ENCODE peak calls at places on chromosomes 11 and 22, in six cellular contexts. N is ovary, A is stomach, B is colonic mucosa, E is HepG2, L is heart right ventricle. M is an unnamed sample.
A peak's percentile ranks its signal among the peaks of the same experiment; 100 is the strongest.

GRCh38 chr22:36077261-36077660 is 48.6 kb upstream of the RBFOX2 start:
- DNase-seq in N (no peak), A (no peak), B (no peak), E (no peak), L (no peak), M (no peak)

GRCh38 chr22:19869497-19870152 is 15.0 kb upstream of the GNB1L start:
- DNase-seq in N (peak; percentile 10), A (no peak), B (peak; percentile 17), E (no peak), L (no peak), M (no peak)

GRCh38 chr11:12212181-12212820 is 101.9 kb downstream of the MICAL2 start:
- DNase-seq in N (no peak), A (no peak), B (no peak), E (no peak), L (no peak), M (no peak)

GRCh38 chr22:33658775-33659174 is 261.5 kb downstream of the LARGE1 start:
- DNase-seq in N (no peak), A (no peak), B (peak; percentile 34), E (no peak), L (peak; percentile 74), M (peak; percentile 38)

GRCh38 chr11:71420455-71421241 is 27.5 kb downstream of the DHCR7 start:
- DNase-seq in N (no peak), A (peak; percentile 68), B (peak; percentile 53), E (peak; percentile 48), L (no peak), M (peak; percentile 50)

GRCh38 chr11:113014731-113015455 is 53.7 kb downstream of the NCAM1 start:
- DNase-seq in N (peak; percentile 26), A (peak; percentile 84), B (no peak), E (no peak), L (peak; percentile 67), M (no peak)

GRCh38 chr11:80586464-80586863 is 1145.6 kb upstream of the TENM4 start:
- DNase-seq in N (no peak), A (no peak), B (no peak), E (no peak), L (no peak), M (no peak)

GRCh38 chr11:102831709-102832492 is 11.5 kb downstream of the MMP3 start:
- DNase-seq in N (no peak), A (no peak), B (no peak), E (peak; percentile 5), L (no peak), M (no peak)

GRCh38 chr22:29219881-29220670 is 14.4 kb downstream of the EMID1 start:
- DNase-seq in N (no peak), A (peak; percentile 60), B (no peak), E (peak; percentile 33), L (no peak), M (no peak)

GRCh38 chr11:17642980-17643379 is 76.4 kb upstream of the MYOD1 start:
- DNase-seq in N (no peak), A (no peak), B (no peak), E (no peak), L (no peak), M (no peak)

GRCh38 chr11:100831929-100832480 is 144.9 kb downstream of the ARHGAP42 start:
- DNase-seq in N (no peak), A (no peak), B (no peak), E (no peak), L (no peak), M (no peak)

GRCh38 chr11:92540113-92540512 is 315.5 kb downstream of the FAT3 start:
- DNase-seq in N (no peak), A (no peak), B (no peak), E (no peak), L (no peak), M (no peak)

GRCh38 chr11:118227865-118228785 is 3.3 kb upstream of the JAML start:
- DNase-seq in N (no peak), A (no peak), B (no peak), E (no peak), L (no peak), M (no peak)

GRCh38 chr11:2557381-2557780 is 112.6 kb downstream of the KCNQ1 start:
- DNase-seq in N (no peak), A (no peak), B (no peak), E (no peak), L (no peak), M (no peak)

GRCh38 chr11:36601145-36601544 is 3.1 kb upstream of the RAG2 start:
- DNase-seq in N (no peak), A (no peak), B (no peak), E (no peak), L (no peak), M (no peak)

GRCh38 chr22:30284172-30284571 is 5.1 kb downstream of the CASTOR1 start:
- DNase-seq in N (no peak), A (no peak), B (no peak), E (no peak), L (no peak), M (no peak)

GRCh38 chr11:2193099-2193886 is 21.7 kb upstream of the TH start:
- DNase-seq in N (no peak), A (peak; percentile 57), B (peak; percentile 56), E (no peak), L (peak; percentile 31), M (no peak)

GRCh38 chr11:102929966-102930365 is 25.6 kb downstream of the MMP13 start:
- DNase-seq in N (no peak), A (no peak), B (no peak), E (no peak), L (no peak), M (no peak)

GRCh38 chr11:12598330-12599256 is 75.6 kb upstream of the TEAD1 start:
- DNase-seq in N (no peak), A (no peak), B (no peak), E (no peak), L (no peak), M (no peak)

GRCh38 chr22:29765905-29766631 is 739 bp downstream of the ZMAT5 start:
- DNase-seq in N (no peak), A (peak; percentile 28), B (peak; percentile 54), E (peak; percentile 81), L (no peak), M (no peak)

GRCh38 chr11:795638-796564 is 2.2 kb downstream of the SLC25A22 start:
- DNase-seq in N (peak; percentile 80), A (peak; percentile 77), B (peak; percentile 78), E (peak; percentile 79), L (peak; percentile 78), M (peak; percentile 81)

GRCh38 chr11:108571001-108571400 is 22.6 kb downstream of the EXPH5 start:
- DNase-seq in N (no peak), A (no peak), B (peak; percentile 70), E (no peak), L (no peak), M (no peak)

GRCh38 chr11:110989734-110990133 is 255.8 kb upstream of the POU2AF2 start:
- DNase-seq in N (no peak), A (no peak), B (no peak), E (no peak), L (no peak), M (no peak)

GRCh38 chr11:50174189-50174588 is 141.5 kb downstream of the OR4C45 start:
- DNase-seq in N (no peak), A (no peak), B (no peak), E (no peak), L (no peak), M (no peak)

GRCh38 chr11:73656985-73657384 is 10.6 kb downstream of the PLEKHB1 start:
- DNase-seq in N (no peak), A (no peak), B (no peak), E (no peak), L (no peak), M (no peak)

GRCh38 chr11:114441921-114442320 is 2.7 kb downstream of the REXO2 start:
- DNase-seq in N (no peak), A (no peak), B (no peak), E (no peak), L (no peak), M (no peak)

GRCh38 chr11:114439229-114440120 is at the start of gene REXO2:
- DNase-seq in N (peak; percentile 94), A (peak; percentile 97), B (peak; percentile 98), E (peak; percentile 90), L (peak; percentile 96), M (peak; percentile 96)

GRCh38 chr11:114440121-114440860 is 1.0 kb downstream of the REXO2 start:
- DNase-seq in N (no peak), A (no peak), B (no peak), E (peak; percentile 41), L (no peak), M (no peak)

GRCh38 chr11:114442559-114442958 is 3.3 kb downstream of the REXO2 start:
- DNase-seq in N (no peak), A (no peak), B (no peak), E (no peak), L (no peak), M (no peak)

GRCh38 chr11:114440971-114441810 is 1.9 kb downstream of the REXO2 start:
- DNase-seq in N (no peak), A (no peak), B (no peak), E (peak; percentile 9), L (no peak), M (no peak)
- H3K4me3 ChIP-seq in N (peak overlapping the region; percentile 73), A (peak overlapping the region; percentile 91), B (no peak overlapping the region), E (peak overlapping the region; percentile 88), L (peak overlapping the region; percentile 71), M (no peak overlapping the region)

GRCh38 chr22:48748113-48748859 is 1079.4 kb downstream of the BRD1 start:
- DNase-seq in N (no peak), A (peak; percentile 20), B (no peak), E (no peak), L (no peak), M (peak; percentile 26)
- H3K9me3 ChIP-seq in N (no peaks in the 10 kb centered on the region), A (no peaks in the 10 kb centered on the region), B (no peaks in the 10 kb centered on the region), E (no peaks in the 10 kb centered on the region), L (no peaks in the 10 kb centered on the region), M (no peaks in the 10 kb centered on the region)

DNA sequence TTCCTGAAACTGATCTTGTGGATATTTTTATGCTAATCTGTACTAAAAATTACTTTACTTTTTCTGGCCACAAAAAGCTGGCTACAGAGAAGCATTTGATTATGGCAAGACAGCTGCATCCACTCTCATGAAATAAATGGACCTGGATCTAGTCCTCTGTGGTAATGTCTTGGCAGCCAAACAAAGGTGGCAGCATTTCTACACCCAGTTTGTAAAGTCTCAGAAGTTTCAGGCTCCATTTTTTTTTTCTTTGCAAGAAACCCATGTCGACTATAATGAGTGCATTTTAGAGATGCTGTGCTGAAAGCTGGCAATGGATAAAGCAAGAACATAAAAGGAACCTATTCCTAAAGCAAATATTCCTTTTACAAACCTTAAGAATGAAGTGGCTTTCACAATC is 33.5 kb downstream of the THAP12 start:
- DNase-seq in N (no peak), A (no peak), B (no peak), E (no peak), L (no peak), M (no peak)
- H3K27ac ChIP-seq in N (no peak overlapping the region), A (no peak overlapping the region), B (no peak overlapping the region), E (no peak overlapping the region), L (no peak overlapping the region), M (no peak overlapping the region)

DNA sequence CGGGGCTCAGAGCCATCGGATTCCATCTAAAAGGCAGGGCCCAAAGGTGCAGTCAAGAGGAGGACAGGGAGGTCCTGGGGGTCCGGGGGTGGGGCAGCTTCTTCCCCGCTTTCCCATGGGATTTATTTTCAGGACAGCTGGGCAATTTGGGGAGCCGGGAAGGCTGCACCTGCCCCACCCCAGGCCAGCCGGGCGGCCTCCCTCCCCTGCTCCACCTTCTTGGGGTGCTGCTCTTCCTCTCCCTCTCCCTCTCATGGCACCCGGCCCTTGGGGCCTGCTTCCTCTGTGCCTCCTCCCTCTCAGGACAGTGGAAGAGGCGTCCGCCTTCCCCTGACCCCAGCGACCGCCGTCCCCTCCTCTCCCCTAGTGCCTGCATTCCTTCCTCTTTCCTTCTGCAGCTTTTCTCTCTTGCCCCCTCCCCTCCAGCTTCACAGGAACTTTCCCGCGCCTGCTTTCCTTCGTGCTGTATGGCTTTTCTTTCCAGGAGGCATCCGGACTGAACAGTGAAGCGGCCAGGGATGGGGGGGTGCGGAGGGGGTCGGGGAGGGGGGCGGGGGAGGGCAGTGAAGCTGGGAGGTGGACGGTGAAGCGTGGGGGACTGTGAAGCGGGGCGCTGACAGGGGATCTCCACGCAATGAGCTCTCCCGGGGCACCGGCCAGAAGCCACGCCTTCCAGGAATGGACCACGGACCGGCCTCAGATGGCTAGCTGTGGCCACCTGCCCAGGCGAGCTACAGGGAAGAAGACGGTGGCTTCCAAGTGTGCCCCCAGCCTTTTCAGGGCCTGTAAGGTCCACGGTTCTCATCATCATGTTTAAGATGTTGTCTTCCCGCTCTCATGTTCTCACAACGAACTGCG is 27.0 kb downstream of the APOBEC3H start:
- DNase-seq in N (peak; percentile 30), A (no peak), B (no peak), E (no peak), L (no peak), M (no peak)
- H3K4me3 ChIP-seq in N (no peak overlapping the region), A (no peak overlapping the region), B (no peak overlapping the region), E (no peak overlapping the region), L (no peak overlapping the region), M (no peak overlapping the region)

M was measured in lung.